ENCODE peak calls at places on chromosomes 13 and 19, in eight cellular contexts. One of them, this sample, is unnamed.

GRCh38 chr19:16204005-16204294 is 6.2 kb downstream of the AP1M1 start:
- DNase-seq in transverse colon: no peak
- DNase-seq in IMR-90: no peak
- DNase-seq in upper lobe of left lung: no peak
- DNase-seq in HCT116: no peak
- DNase-seq in uterus: no peak
- DNase-seq in Peyer's patch: no peak
- DNase-seq in ovary: no peak
- DNase-seq in this sample: no peak

GRCh38 chr19:10812902-10813404 is 23.1 kb downstream of the TMED1 start:
- DNase-seq in IMR-90: peak; percentile 97
- DNase-seq in uterus: peak; percentile 66
- DNase-seq in transverse colon: peak; percentile 34
- DNase-seq in ovary: no peak
- DNase-seq in Peyer's patch: no peak
- DNase-seq in HCT116: no peak
- DNase-seq in upper lobe of left lung: peak; percentile 81
- DNase-seq in this sample: peak; percentile 70

GRCh38 chr13:27988520-27988919 is at the start of gene URAD:
- DNase-seq in Peyer's patch: no peak
- DNase-seq in ovary: no peak
- DNase-seq in IMR-90: no peak
- DNase-seq in transverse colon: no peak
- DNase-seq in uterus: no peak
- DNase-seq in HCT116: no peak
- DNase-seq in upper lobe of left lung: peak; percentile 25
- DNase-seq in this sample: no peak

GRCh38 chr19:52880895-52881389 is 16.5 kb downstream of the ZNF320 start:
- DNase-seq in upper lobe of left lung: no peak
- DNase-seq in uterus: no peak
- DNase-seq in transverse colon: no peak
- DNase-seq in IMR-90: no peak
- DNase-seq in ovary: no peak
- DNase-seq in Peyer's patch: no peak
- DNase-seq in HCT116: no peak
- DNase-seq in this sample: no peak

GRCh38 chr19:4015705-4016402 is 8.3 kb downstream of the PIAS4 start:
- DNase-seq in upper lobe of left lung: no peak
- DNase-seq in HCT116: no peak
- DNase-seq in Peyer's patch: peak; percentile 46
- DNase-seq in ovary: peak; percentile 67
- DNase-seq in uterus: peak; percentile 63
- DNase-seq in IMR-90: no peak
- DNase-seq in transverse colon: no peak
- DNase-seq in this sample: peak; percentile 57

GRCh38 chr13:56019606-56020005 is 1121.1 kb upstream of the PRR20A start:
- DNase-seq in uterus: no peak
- DNase-seq in Peyer's patch: no peak
- DNase-seq in IMR-90: no peak
- DNase-seq in transverse colon: no peak
- DNase-seq in upper lobe of left lung: no peak
- DNase-seq in ovary: no peak
- DNase-seq in HCT116: no peak
- DNase-seq in this sample: no peak

GRCh38 chr13:35711909-35712308 is 235.4 kb upstream of the MAB21L1 start:
- DNase-seq in HCT116: no peak
- DNase-seq in uterus: no peak
- DNase-seq in upper lobe of left lung: no peak
- DNase-seq in transverse colon: no peak
- DNase-seq in Peyer's patch: no peak
- DNase-seq in ovary: no peak
- DNase-seq in IMR-90: no peak
- DNase-seq in this sample: no peak

GRCh38 chr13:50708461-50708860 is 135.0 kb downstream of the DLEU7 start:
- DNase-seq in HCT116: no peak
- DNase-seq in transverse colon: no peak
- DNase-seq in ovary: no peak
- DNase-seq in uterus: no peak
- DNase-seq in Peyer's patch: no peak
- DNase-seq in upper lobe of left lung: no peak
- DNase-seq in IMR-90: no peak
- DNase-seq in this sample: no peak

GRCh38 chr13:110885966-110886365 is 28.9 kb downstream of the ANKRD10 start:
- DNase-seq in transverse colon: no peak
- DNase-seq in ovary: no peak
- DNase-seq in Peyer's patch: no peak
- DNase-seq in IMR-90: no peak
- DNase-seq in uterus: no peak
- DNase-seq in HCT116: no peak
- DNase-seq in upper lobe of left lung: no peak
- DNase-seq in this sample: no peak

GRCh38 chr13:110887955-110888333 is 26.9 kb downstream of the ANKRD10 start:
- DNase-seq in HCT116: no peak
- DNase-seq in upper lobe of left lung: no peak
- DNase-seq in Peyer's patch: no peak
- DNase-seq in IMR-90: no peak
- DNase-seq in uterus: no peak
- DNase-seq in ovary: no peak
- DNase-seq in transverse colon: no peak
- DNase-seq in this sample: no peak

GRCh38 chr13:110888390-110888789 is 26.5 kb downstream of the ANKRD10 start:
- DNase-seq in Peyer's patch: no peak
- DNase-seq in transverse colon: no peak
- DNase-seq in upper lobe of left lung: no peak
- DNase-seq in uterus: no peak
- DNase-seq in HCT116: no peak
- DNase-seq in IMR-90: no peak
- DNase-seq in ovary: no peak
- DNase-seq in this sample: no peak

GRCh38 chr13:110886475-110887241 is 28.2 kb downstream of the ANKRD10 start:
- DNase-seq in HCT116: no peak
- DNase-seq in uterus: no peak
- DNase-seq in ovary: no peak
- DNase-seq in Peyer's patch: no peak
- DNase-seq in IMR-90: no peak
- DNase-seq in upper lobe of left lung: no peak
- DNase-seq in transverse colon: no peak
- DNase-seq in this sample: no peak

DNA sequence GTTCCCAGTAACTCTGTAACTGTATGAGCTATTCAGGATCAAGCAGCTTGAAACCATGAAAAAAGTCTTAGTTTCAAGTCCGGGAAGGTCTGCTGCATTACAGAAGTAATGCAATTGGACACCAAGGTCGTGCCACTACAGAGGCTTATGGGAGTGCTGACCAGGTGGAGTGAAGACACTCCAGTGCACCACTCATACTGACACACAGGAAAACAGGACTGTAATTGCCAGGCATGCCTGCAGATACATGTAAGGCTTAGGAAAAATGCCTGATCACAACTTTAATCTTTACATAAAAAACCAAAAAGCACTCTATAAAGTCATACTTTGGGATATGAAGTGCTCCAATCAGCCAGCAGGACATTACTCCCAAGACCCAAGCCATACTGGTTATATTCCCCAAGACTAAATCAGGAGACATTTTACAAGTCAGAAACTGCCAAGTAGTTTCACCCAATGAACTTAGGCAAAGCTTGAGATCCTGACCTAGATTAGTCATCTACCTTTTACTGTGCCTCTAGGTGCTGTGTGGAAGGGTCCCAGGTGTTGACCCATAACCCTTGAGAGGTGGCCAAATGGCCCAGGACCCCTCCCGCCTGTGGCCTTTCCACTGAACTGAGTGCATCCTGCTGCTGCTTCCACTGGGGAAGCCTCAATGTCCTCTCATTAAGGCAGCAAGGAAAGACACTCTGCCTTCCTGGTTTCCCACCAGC is 27.5 kb downstream of the ANKRD10 start:
- DNase-seq in Peyer's patch: no peak
- DNase-seq in ovary: no peak
- DNase-seq in HCT116: no peak
- DNase-seq in IMR-90: peak; percentile 40
- DNase-seq in uterus: no peak
- DNase-seq in transverse colon: no peak
- DNase-seq in upper lobe of left lung: no peak
- DNase-seq in this sample: no peak
- TF ChIP-seq POLR2A in Peyer's patch: no peak
- TF ChIP-seq POLR2A in ovary: no peak
- TF ChIP-seq POLR2A in HCT116: no peak
- TF ChIP-seq POLR2A in IMR-90: no peak
- TF ChIP-seq POLR2A in uterus: no peak
- TF ChIP-seq POLR2A in transverse colon: no peak
- TF ChIP-seq POLR2A in upper lobe of left lung: no peak
- TF ChIP-seq POLR2A in this sample: no peak

DNA sequence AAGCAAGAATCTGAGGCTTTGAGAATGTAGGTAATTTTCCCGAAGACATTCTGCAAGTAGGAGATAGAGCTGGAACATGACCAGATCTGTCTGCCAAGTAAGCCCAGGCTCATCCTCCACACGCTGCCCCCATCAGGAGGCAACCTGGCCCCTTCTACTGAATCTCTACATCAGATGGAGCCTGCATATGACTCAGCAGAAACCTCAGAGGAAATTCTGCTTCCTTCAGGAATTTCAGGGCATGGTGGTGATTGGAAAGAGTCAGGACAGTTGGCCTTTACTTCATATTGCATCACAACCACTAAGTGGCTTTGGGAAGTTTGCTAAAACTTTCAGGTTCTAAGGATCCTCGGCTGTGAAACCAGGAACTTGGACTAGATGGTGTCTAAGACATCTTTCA is 85.2 kb downstream of the LRRC63 start:
- DNase-seq in ovary: no peak
- DNase-seq in HCT116: peak; percentile 19
- DNase-seq in transverse colon: no peak
- DNase-seq in IMR-90: peak; percentile 67
- DNase-seq in upper lobe of left lung: no peak
- DNase-seq in uterus: no peak
- DNase-seq in Peyer's patch: no peak
- DNase-seq in this sample: no peak
- H3K4me3 ChIP-seq in ovary: no peak overlapping the region
- H3K4me3 ChIP-seq in HCT116: no peak overlapping the region
- H3K4me3 ChIP-seq in transverse colon: no peak overlapping the region
- H3K4me3 ChIP-seq in IMR-90: no peak overlapping the region
- H3K4me3 ChIP-seq in upper lobe of left lung: no peak overlapping the region
- H3K4me3 ChIP-seq in uterus: no peak overlapping the region
- H3K4me3 ChIP-seq in Peyer's patch: no peak overlapping the region
- H3K4me3 ChIP-seq in this sample: no peak overlapping the region

GRCh38 chr19:48654299-48655059 is 8.5 kb upstream of the CA11 start:
- DNase-seq in IMR-90: no peak
- DNase-seq in transverse colon: no peak
- DNase-seq in upper lobe of left lung: no peak
- DNase-seq in Peyer's patch: peak; percentile 52
- DNase-seq in ovary: no peak
- DNase-seq in HCT116: no peak
- DNase-seq in uterus: no peak
- DNase-seq in this sample: no peak

GRCh38 chr19:48658483-48658882 is 12.5 kb upstream of the CA11 start:
- DNase-seq in ovary: no peak
- DNase-seq in Peyer's patch: no peak
- DNase-seq in HCT116: no peak
- DNase-seq in transverse colon: no peak
- DNase-seq in IMR-90: no peak
- DNase-seq in upper lobe of left lung: no peak
- DNase-seq in uterus: no peak
- DNase-seq in this sample: no peak

GRCh38 chr19:48660854-48661731 is 11.7 kb downstream of the NTN5 start:
- DNase-seq in transverse colon: peak; percentile 87
- DNase-seq in upper lobe of left lung: peak; percentile 85
- DNase-seq in Peyer's patch: peak; percentile 82
- DNase-seq in uterus: peak; percentile 88
- DNase-seq in ovary: peak; percentile 82
- DNase-seq in HCT116: peak; percentile 95
- DNase-seq in IMR-90: peak; percentile 86
- DNase-seq in this sample: peak; percentile 85

GRCh38 chr19:48659768-48660167 is 13.0 kb downstream of the NTN5 start:
- DNase-seq in upper lobe of left lung: peak; percentile 74
- DNase-seq in transverse colon: no peak
- DNase-seq in uterus: no peak
- DNase-seq in HCT116: no peak
- DNase-seq in IMR-90: no peak
- DNase-seq in Peyer's patch: no peak
- DNase-seq in ovary: no peak
- DNase-seq in this sample: no peak

DNA sequence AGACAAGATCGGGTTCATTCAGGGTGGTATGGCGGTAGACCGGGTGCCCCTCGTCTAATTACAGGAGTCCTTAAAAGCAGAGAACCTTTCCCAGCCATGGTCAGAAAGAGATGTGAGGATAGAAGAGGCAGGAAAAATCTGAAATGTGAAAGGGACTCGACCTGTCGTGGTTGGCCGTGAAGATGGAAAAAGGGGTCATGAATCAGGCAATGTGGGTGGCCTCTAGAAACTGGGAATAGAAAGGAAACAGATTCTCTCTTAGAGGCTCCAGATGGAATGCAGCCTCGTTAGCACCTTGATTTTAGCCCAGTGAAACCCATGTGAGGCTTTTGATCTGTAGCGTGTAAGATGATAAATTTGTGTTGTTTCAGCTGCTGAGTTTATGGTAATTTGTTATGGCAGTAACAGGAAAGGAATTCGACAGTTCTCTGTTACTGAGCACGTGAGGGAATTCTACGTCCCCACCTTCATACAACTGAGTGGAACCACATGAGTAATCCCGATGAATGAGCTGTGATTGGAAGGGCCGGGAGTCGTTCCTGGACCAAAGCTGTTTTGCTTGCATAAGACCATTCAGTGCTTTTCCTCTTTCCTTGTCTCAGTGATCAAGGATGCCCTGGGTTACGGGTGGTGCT is 11.0 kb upstream of the CA11 start:
- DNase-seq in upper lobe of left lung: no peak
- DNase-seq in IMR-90: peak; percentile 95
- DNase-seq in transverse colon: peak; percentile 20
- DNase-seq in HCT116: no peak
- DNase-seq in uterus: no peak
- DNase-seq in ovary: no peak
- DNase-seq in Peyer's patch: no peak
- DNase-seq in this sample: no peak
- H3K27ac ChIP-seq in upper lobe of left lung: no peak overlapping the region
- H3K27ac ChIP-seq in IMR-90: no peak overlapping the region
- H3K27ac ChIP-seq in transverse colon: no peak overlapping the region
- H3K27ac ChIP-seq in HCT116: no peak overlapping the region
- H3K27ac ChIP-seq in uterus: no peak overlapping the region
- H3K27ac ChIP-seq in ovary: no peak overlapping the region
- H3K27ac ChIP-seq in Peyer's patch: no peak overlapping the region
- H3K27ac ChIP-seq in this sample: no peak overlapping the region

GRCh38 chr19:7101498-7102253 is 32.2 kb downstream of the ZNF557 start:
- DNase-seq in ovary: no peak
- DNase-seq in IMR-90: no peak
- DNase-seq in Peyer's patch: no peak
- DNase-seq in transverse colon: no peak
- DNase-seq in upper lobe of left lung: no peak
- DNase-seq in uterus: no peak
- DNase-seq in HCT116: no peak
- DNase-seq in this sample: no peak

GRCh38 chr19:7099597-7099921 is 30.1 kb downstream of the ZNF557 start:
- DNase-seq in upper lobe of left lung: no peak
- DNase-seq in ovary: no peak
- DNase-seq in uterus: no peak
- DNase-seq in transverse colon: no peak
- DNase-seq in IMR-90: no peak
- DNase-seq in Peyer's patch: no peak
- DNase-seq in HCT116: no peak
- DNase-seq in this sample: no peak

GRCh38 chr19:7104783-7105447 is 35.4 kb downstream of the ZNF557 start:
- DNase-seq in upper lobe of left lung: peak; percentile 22
- DNase-seq in ovary: no peak
- DNase-seq in IMR-90: no peak
- DNase-seq in HCT116: no peak
- DNase-seq in Peyer's patch: no peak
- DNase-seq in uterus: no peak
- DNase-seq in transverse colon: no peak
- DNase-seq in this sample: peak; percentile 64

GRCh38 chr19:7098096-7098495 is 28.6 kb downstream of the ZNF557 start:
- DNase-seq in HCT116: no peak
- DNase-seq in IMR-90: no peak
- DNase-seq in transverse colon: no peak
- DNase-seq in uterus: no peak
- DNase-seq in Peyer's patch: no peak
- DNase-seq in ovary: no peak
- DNase-seq in upper lobe of left lung: no peak
- DNase-seq in this sample: no peak

GRCh38 chr19:7098701-7099596 is 29.4 kb downstream of the ZNF557 start:
- DNase-seq in ovary: peak; percentile 96
- DNase-seq in Peyer's patch: peak; percentile 95
- DNase-seq in IMR-90: peak; percentile 87
- DNase-seq in upper lobe of left lung: peak; percentile 86
- DNase-seq in HCT116: peak; percentile 79
- DNase-seq in uterus: peak; percentile 95
- DNase-seq in transverse colon: peak; percentile 94
- DNase-seq in this sample: peak; percentile 94
- TF ChIP-seq POLR2A in ovary: peak; percentile 37
- TF ChIP-seq POLR2A in Peyer's patch: peak; percentile 40
- TF ChIP-seq POLR2A in IMR-90: peak; percentile 53
- TF ChIP-seq POLR2A in upper lobe of left lung: no peak
- TF ChIP-seq POLR2A in HCT116: peak; percentile 47
- TF ChIP-seq POLR2A in uterus: peak; percentile 60
- TF ChIP-seq POLR2A in transverse colon: peak; percentile 57
- TF ChIP-seq POLR2A in this sample: peak; percentile 64